ENCODE peak calls at places on chromosome 17, in four cellular contexts. Y is A549, M is endothelial cell of umbilical vein, R is HepG2. X is an unnamed sample.
A peak's percentile ranks its signal among the peaks of the same experiment; 100 is the strongest.

GRCh38 chr17:82414548-82415281 is 3.4 kb upstream of the HEXD start:
- DNase-seq in Y (peak; percentile 86), M (peak; percentile 62), R (peak; percentile 40), X (peak; percentile 78)

GRCh38 chr17:9959377-9959981 is 54.4 kb upstream of the RCVRN start:
- DNase-seq in Y (peak; percentile 74), M (no peak), R (peak; percentile 15), X (peak; percentile 71)

GRCh38 chr17:19311016-19311415 is 51.5 kb downstream of the B9D1 start:
- DNase-seq in Y (no peak), M (no peak), R (no peak), X (no peak)

GRCh38 chr17:28540231-28540630 is 12.2 kb downstream of the UNC119 start:
- DNase-seq in Y (no peak), M (no peak), R (no peak), X (no peak)

GRCh38 chr17:34569591-34569990 is 9.8 kb upstream of the TMEM132E start:
- DNase-seq in Y (no peak), M (no peak), R (no peak), X (no peak)

GRCh38 chr17:61294777-61295176 is 104.9 kb upstream of the TBX2 start:
- DNase-seq in Y (peak; percentile 72), M (no peak), R (no peak), X (no peak)

GRCh38 chr17:32882734-32883133 is 5.8 kb upstream of the MYO1D start:
- DNase-seq in Y (no peak), M (no peak), R (no peak), X (no peak)

GRCh38 chr17:15490634-15491261 is 23.3 kb upstream of the CDRT4 start:
- DNase-seq in Y (no peak), M (peak; percentile 93), R (no peak), X (peak; percentile 14)

DNA sequence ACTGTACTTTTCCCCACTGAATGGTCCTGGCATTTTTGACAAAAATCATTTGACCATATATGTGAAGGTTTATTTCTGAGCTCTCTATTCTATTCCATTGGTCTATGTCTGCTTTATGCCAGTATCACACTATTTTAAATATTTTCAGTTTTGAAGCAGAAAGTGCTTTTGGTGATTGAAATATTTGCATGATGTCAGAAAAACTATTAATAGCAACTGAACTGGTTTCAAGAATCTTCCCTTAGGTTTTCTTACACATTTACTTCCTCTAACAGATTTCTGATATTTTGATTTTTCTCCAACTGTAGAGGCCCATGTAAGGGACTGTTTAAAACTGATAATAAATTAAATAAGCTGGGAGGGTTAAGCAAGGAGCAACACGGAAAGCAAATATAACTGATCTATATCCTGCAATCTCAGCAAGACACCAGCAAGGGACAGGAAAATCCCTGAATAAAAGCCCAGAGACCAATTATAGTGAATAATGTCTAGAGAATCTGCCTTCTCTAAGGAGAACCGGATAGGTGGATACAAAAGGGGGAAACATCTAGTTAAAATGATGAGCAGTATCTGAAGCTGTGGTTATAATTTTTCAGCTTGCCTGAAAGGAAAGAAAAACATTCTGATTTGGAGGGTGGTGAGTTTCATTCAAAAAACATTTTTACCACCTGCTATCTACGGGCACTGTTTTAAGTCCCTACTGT is 80.9 kb upstream of the STAC2 start:
- DNase-seq in Y (no peak), M (no peak), R (no peak), X (no peak)
- TF ChIP-seq MAX in Y (no peak), M (no peak), R (no peak), X (no peak)

GRCh38 chr17:75639327-75639726 is 6.1 kb downstream of the SMIM5 start:
- DNase-seq in Y (no peak), M (no peak), R (no peak), X (no peak)

GRCh38 chr17:75640556-75641119 is 7.4 kb downstream of the SMIM5 start:
- DNase-seq in Y (no peak), M (no peak), R (no peak), X (no peak)

GRCh38 chr17:75638893-75639292 is 5.7 kb downstream of the SMIM5 start:
- DNase-seq in Y (no peak), M (no peak), R (no peak), X (no peak)

GRCh38 chr17:75641343-75641742 is 8.1 kb downstream of the SMIM5 start:
- DNase-seq in Y (no peak), M (no peak), R (no peak), X (no peak)

DNA sequence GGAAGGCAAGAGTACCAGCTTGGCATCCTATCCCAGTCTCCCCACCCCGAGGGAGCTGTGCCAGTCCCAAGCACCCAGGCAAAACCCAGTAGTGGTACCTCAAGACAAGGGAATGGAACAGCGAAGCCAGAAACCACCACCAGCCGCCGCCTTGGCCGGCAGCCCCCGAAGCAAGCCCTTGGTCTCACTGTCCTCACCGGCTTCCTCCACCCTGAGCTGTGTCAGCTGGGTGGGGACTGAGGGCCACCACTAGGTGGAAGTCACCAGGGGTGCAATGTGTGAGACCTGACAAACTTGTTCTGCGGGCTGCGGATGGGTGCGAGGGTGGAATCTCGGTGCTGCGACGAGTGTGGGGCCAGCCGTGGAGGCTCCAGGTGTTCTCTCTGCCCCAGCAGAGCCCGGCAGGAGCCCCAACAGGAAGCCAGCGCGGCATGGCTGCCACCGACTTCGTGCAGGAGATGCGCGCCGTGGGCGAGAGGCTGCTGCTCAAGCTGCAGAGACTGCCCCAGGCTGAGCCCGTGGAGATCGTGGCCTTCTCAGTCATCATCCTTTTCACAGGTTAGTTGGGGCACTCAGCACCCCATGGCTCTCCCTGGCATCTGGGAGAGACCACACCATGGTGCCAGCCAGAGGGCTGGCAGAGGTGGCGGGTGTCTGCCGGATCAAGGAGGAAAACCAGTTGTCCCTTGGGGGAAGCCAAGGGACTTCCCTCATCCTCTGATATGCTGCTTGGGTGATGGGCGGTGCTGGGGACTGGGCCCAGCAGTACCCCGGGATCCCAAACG is 6.7 kb downstream of the SMIM5 start:
- DNase-seq in Y (no peak), M (no peak), R (no peak), X (no peak)
- H3K4me3 ChIP-seq in Y (no peak overlapping the region), M (no peak overlapping the region), R (no peak overlapping the region), X (no peak overlapping the region)

GRCh38 chr17:81019563-81020442 is 15.1 kb upstream of the BAIAP2 start:
- DNase-seq in Y (no peak), M (no peak), R (no peak), X (no peak)
- TF ChIP-seq MYC in Y (no peak), M (no peak), R (no peak), X (no peak)

DNA sequence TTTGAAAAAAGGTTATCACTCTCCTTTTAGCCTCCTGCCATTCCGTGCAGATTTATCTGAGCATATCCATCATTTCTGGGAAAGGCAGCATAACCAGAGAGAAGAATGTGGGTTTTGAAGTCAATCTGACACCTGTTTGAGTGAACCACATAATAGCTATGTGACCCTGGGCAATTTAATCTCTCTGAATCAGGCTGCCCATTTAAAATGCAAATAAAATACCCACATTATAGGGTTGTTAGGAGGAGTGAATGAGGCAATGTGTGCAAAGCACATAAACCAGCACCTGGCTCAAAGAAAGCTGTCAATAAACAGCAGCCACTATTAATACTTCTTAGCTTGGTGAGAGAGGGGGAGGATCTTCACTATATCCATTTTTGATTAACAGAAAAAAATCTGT is 88.0 kb downstream of the CACNG1 start:
- DNase-seq in Y (no peak), M (no peak), R (no peak), X (no peak)
- TF ChIP-seq MAX in Y (no peak), M (no peak), R (no peak), X (no peak)

GRCh38 chr17:43431741-43432523 is 33.1 kb downstream of the ARL4D start:
- DNase-seq in Y (no peak), M (peak; percentile 58), R (no peak), X (peak; percentile 15)
- H3K4me3 ChIP-seq in Y (no peak overlapping the region), M (no peak overlapping the region), R (no peak overlapping the region), X (no peak overlapping the region)

GRCh38 chr17:39700148-39700987 is 504 bp downstream of the ERBB2 start:
- DNase-seq in Y (no peak), M (peak; percentile 22), R (no peak), X (no peak)
- TF ChIP-seq MYC in Y (no peak), M (no peak), R (no peak), X (no peak)

GRCh38 chr17:45019177-45019711 is 32.2 kb downstream of the DCAKD start:
- DNase-seq in Y (peak; percentile 45), M (peak; percentile 26), R (no peak), X (peak; percentile 59)
- TF ChIP-seq MAX in Y (peak; percentile 10), M (no peak), R (peak; percentile 62), X (no peak)

DNA sequence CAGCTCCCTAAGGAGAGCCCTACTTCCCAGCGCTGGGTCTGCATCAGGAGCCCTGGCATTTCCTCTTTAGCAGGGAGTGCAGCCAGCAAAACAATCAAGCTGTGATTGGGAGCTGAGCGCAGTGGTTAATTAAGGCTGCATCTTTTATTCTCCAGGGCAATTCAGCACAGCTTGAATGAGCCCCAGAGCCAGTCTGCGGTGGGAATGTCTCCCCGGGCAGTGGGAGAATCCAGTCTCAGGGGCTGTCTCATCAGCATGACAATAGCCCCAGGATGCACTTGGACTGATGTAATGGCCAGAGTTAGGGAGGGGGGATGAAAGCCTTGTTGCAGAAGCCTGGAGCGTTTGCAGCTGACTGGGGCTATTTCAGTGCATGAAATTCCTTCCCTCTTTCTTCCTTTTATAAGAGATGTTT is 292.6 kb upstream of the SOX9 start:
- DNase-seq in Y (no peak), M (no peak), R (no peak), X (no peak)
- H3K4me3 ChIP-seq in Y (no peak overlapping the region), M (no peak overlapping the region), R (no peak overlapping the region), X (no peak overlapping the region)